ENCODE peak calls at places on chromosomes 7 and 10, in six cellular contexts. One of them, this sample, is unnamed.

GRCh38 chr7:138875794-138876193 is 77.8 kb upstream of the ATP6V0A4 start:
- DNase-seq in COLO829: no peak
- DNase-seq in LoVo: peak
- DNase-seq in NCI-H2029 treated with DMSO at 0.1 percent for 48 hours: no peak
- DNase-seq in T-helper 2 cell: peak
- DNase-seq in Peyer's patch: peak
- DNase-seq in this sample: no peak

GRCh38 chr7:151954866-151955820 is 1.1 kb upstream of the GALNTL5 start:
- DNase-seq in COLO829: no peak
- DNase-seq in LoVo: no peak
- DNase-seq in T-helper 2 cell: no peak
- DNase-seq in Peyer's patch: no peak
- DNase-seq in NCI-H2029 treated with DMSO at 0.1 percent for 48 hours: no peak
- DNase-seq in this sample: peak

GRCh38 chr7:140310337-140311002 is 87.9 kb downstream of the SLC37A3 start:
- DNase-seq in Peyer's patch: peak
- DNase-seq in COLO829: no peak
- DNase-seq in T-helper 2 cell: no peak
- DNase-seq in LoVo: no peak
- DNase-seq in NCI-H2029 treated with DMSO at 0.1 percent for 48 hours: peak
- DNase-seq in this sample: no peak

GRCh38 chr10:100760726-100761125 is 15.3 kb downstream of the PAX2 start:
- DNase-seq in Peyer's patch: no peak
- DNase-seq in COLO829: no peak
- DNase-seq in LoVo: no peak
- DNase-seq in T-helper 2 cell: no peak
- DNase-seq in NCI-H2029 treated with DMSO at 0.1 percent for 48 hours: no peak
- DNase-seq in this sample: no peak

GRCh38 chr10:3486346-3487065 is 298.5 kb downstream of the KLF6 start:
- DNase-seq in COLO829: no peak
- DNase-seq in NCI-H2029 treated with DMSO at 0.1 percent for 48 hours: peak
- DNase-seq in LoVo: peak
- DNase-seq in Peyer's patch: peak
- DNase-seq in T-helper 2 cell: no peak
- DNase-seq in this sample: peak

GRCh38 chr10:71260622-71261325 is 48.4 kb downstream of the UNC5B start:
- DNase-seq in NCI-H2029 treated with DMSO at 0.1 percent for 48 hours: no peak
- DNase-seq in LoVo: no peak
- DNase-seq in Peyer's patch: no peak
- DNase-seq in T-helper 2 cell: no peak
- DNase-seq in COLO829: peak
- DNase-seq in this sample: no peak

GRCh38 chr7:95999481-95999880 is 227.1 kb downstream of the DYNC1I1 start:
- DNase-seq in COLO829: no peak
- DNase-seq in LoVo: no peak
- DNase-seq in Peyer's patch: no peak
- DNase-seq in NCI-H2029 treated with DMSO at 0.1 percent for 48 hours: no peak
- DNase-seq in T-helper 2 cell: no peak
- DNase-seq in this sample: no peak

GRCh38 chr10:132707121-132707775 is 78.7 kb downstream of the NKX6-2 start:
- DNase-seq in T-helper 2 cell: no peak
- DNase-seq in Peyer's patch: peak
- DNase-seq in NCI-H2029 treated with DMSO at 0.1 percent for 48 hours: no peak
- DNase-seq in LoVo: peak
- DNase-seq in COLO829: no peak
- DNase-seq in this sample: no peak

GRCh38 chr7:151925446-151926335 is 30.6 kb upstream of the GALNTL5 start:
- DNase-seq in T-helper 2 cell: no peak
- DNase-seq in Peyer's patch: peak
- DNase-seq in NCI-H2029 treated with DMSO at 0.1 percent for 48 hours: no peak
- DNase-seq in COLO829: no peak
- DNase-seq in LoVo: no peak
- DNase-seq in this sample: no peak

GRCh38 chr10:93718937-93719725 is 16.7 kb upstream of the FRA10AC1 start:
- DNase-seq in T-helper 2 cell: no peak
- DNase-seq in NCI-H2029 treated with DMSO at 0.1 percent for 48 hours: no peak
- DNase-seq in Peyer's patch: peak
- DNase-seq in LoVo: no peak
- DNase-seq in COLO829: no peak
- DNase-seq in this sample: no peak

GRCh38 chr10:44382131-44382858 is 2.6 kb downstream of the CXCL12 start:
- DNase-seq in T-helper 2 cell: no peak
- DNase-seq in NCI-H2029 treated with DMSO at 0.1 percent for 48 hours: no peak
- DNase-seq in COLO829: no peak
- DNase-seq in Peyer's patch: peak
- DNase-seq in LoVo: no peak
- DNase-seq in this sample: peak

GRCh38 chr7:108723343-108723957 is 153.8 kb downstream of the DNAJB9 start:
- DNase-seq in Peyer's patch: no peak
- DNase-seq in LoVo: no peak
- DNase-seq in COLO829: no peak
- DNase-seq in T-helper 2 cell: no peak
- DNase-seq in NCI-H2029 treated with DMSO at 0.1 percent for 48 hours: no peak
- DNase-seq in this sample: no peak

GRCh38 chr10:62270020-62270419 is 1.4 kb upstream of the RTKN2 start:
- DNase-seq in COLO829: no peak
- DNase-seq in NCI-H2029 treated with DMSO at 0.1 percent for 48 hours: no peak
- DNase-seq in Peyer's patch: no peak
- DNase-seq in LoVo: no peak
- DNase-seq in T-helper 2 cell: no peak
- DNase-seq in this sample: no peak

GRCh38 chr10:81018898-81019890 is 481.5 kb downstream of the SH2D4B start:
- DNase-seq in COLO829: peak
- DNase-seq in Peyer's patch: no peak
- DNase-seq in NCI-H2029 treated with DMSO at 0.1 percent for 48 hours: no peak
- DNase-seq in LoVo: peak
- DNase-seq in T-helper 2 cell: no peak
- DNase-seq in this sample: peak

GRCh38 chr10:113062977-113063967 is 113.2 kb downstream of the TCF7L2 start:
- DNase-seq in T-helper 2 cell: no peak
- DNase-seq in LoVo: no peak
- DNase-seq in NCI-H2029 treated with DMSO at 0.1 percent for 48 hours: no peak
- DNase-seq in Peyer's patch: no peak
- DNase-seq in COLO829: no peak
- DNase-seq in this sample: no peak

GRCh38 chr7:39488467-39489393 is 77.5 kb upstream of the YAE1 start:
- DNase-seq in COLO829: no peak
- DNase-seq in T-helper 2 cell: no peak
- DNase-seq in Peyer's patch: no peak
- DNase-seq in NCI-H2029 treated with DMSO at 0.1 percent for 48 hours: no peak
- DNase-seq in LoVo: no peak
- DNase-seq in this sample: no peak

GRCh38 chr10:86440874-86441838 is 74.6 kb upstream of the GRID1 start:
- DNase-seq in LoVo: no peak
- DNase-seq in COLO829: no peak
- DNase-seq in Peyer's patch: no peak
- DNase-seq in NCI-H2029 treated with DMSO at 0.1 percent for 48 hours: no peak
- DNase-seq in T-helper 2 cell: no peak
- DNase-seq in this sample: no peak

GRCh38 chr10:98365698-98366530 is 49.1 kb downstream of the PYROXD2 start:
- DNase-seq in LoVo: no peak
- DNase-seq in COLO829: peak
- DNase-seq in T-helper 2 cell: no peak
- DNase-seq in NCI-H2029 treated with DMSO at 0.1 percent for 48 hours: no peak
- DNase-seq in Peyer's patch: no peak
- DNase-seq in this sample: peak

GRCh38 chr10:35699862-35700489 is 57.9 kb upstream of the FZD8 start:
- DNase-seq in LoVo: no peak
- DNase-seq in NCI-H2029 treated with DMSO at 0.1 percent for 48 hours: no peak
- DNase-seq in T-helper 2 cell: no peak
- DNase-seq in Peyer's patch: no peak
- DNase-seq in COLO829: no peak
- DNase-seq in this sample: no peak

GRCh38 chr7:157936976-157937375 is 600.2 kb downstream of the DNAJB6 start:
- DNase-seq in NCI-H2029 treated with DMSO at 0.1 percent for 48 hours: no peak
- DNase-seq in LoVo: no peak
- DNase-seq in COLO829: no peak
- DNase-seq in T-helper 2 cell: no peak
- DNase-seq in Peyer's patch: no peak
- DNase-seq in this sample: no peak

GRCh38 chr10:132611026-132611910 is 73.7 kb downstream of the INPP5A start:
- DNase-seq in COLO829: no peak
- DNase-seq in LoVo: no peak
- DNase-seq in T-helper 2 cell: no peak
- DNase-seq in Peyer's patch: peak
- DNase-seq in NCI-H2029 treated with DMSO at 0.1 percent for 48 hours: no peak
- DNase-seq in this sample: no peak

GRCh38 chr7:101586971-101587370 is 42.1 kb downstream of the MYL10 start:
- DNase-seq in NCI-H2029 treated with DMSO at 0.1 percent for 48 hours: no peak
- DNase-seq in Peyer's patch: peak
- DNase-seq in T-helper 2 cell: no peak
- DNase-seq in COLO829: no peak
- DNase-seq in LoVo: no peak
- DNase-seq in this sample: peak

GRCh38 chr10:88478256-88478655 is 104.9 kb downstream of the RNLS start:
- DNase-seq in Peyer's patch: no peak
- DNase-seq in COLO829: no peak
- DNase-seq in T-helper 2 cell: no peak
- DNase-seq in LoVo: no peak
- DNase-seq in NCI-H2029 treated with DMSO at 0.1 percent for 48 hours: no peak
- DNase-seq in this sample: no peak

GRCh38 chr10:102834143-102834542 is 3.1 kb downstream of the CYP17A1 start:
- DNase-seq in COLO829: no peak
- DNase-seq in LoVo: no peak
- DNase-seq in T-helper 2 cell: no peak
- DNase-seq in NCI-H2029 treated with DMSO at 0.1 percent for 48 hours: no peak
- DNase-seq in Peyer's patch: no peak
- DNase-seq in this sample: no peak

GRCh38 chr10:48890904-48891839 is 48.5 kb downstream of the LRRC18 start:
- DNase-seq in Peyer's patch: no peak
- DNase-seq in COLO829: no peak
- DNase-seq in NCI-H2029 treated with DMSO at 0.1 percent for 48 hours: no peak
- DNase-seq in LoVo: no peak
- DNase-seq in T-helper 2 cell: no peak
- DNase-seq in this sample: no peak

GRCh38 chr7:80643336-80643925 is 5.0 kb downstream of the CD36 start:
- DNase-seq in Peyer's patch: no peak
- DNase-seq in NCI-H2029 treated with DMSO at 0.1 percent for 48 hours: no peak
- DNase-seq in COLO829: no peak
- DNase-seq in T-helper 2 cell: no peak
- DNase-seq in LoVo: no peak
- DNase-seq in this sample: no peak

GRCh38 chr10:28432210-28432676 is 100.7 kb upstream of the WAC start:
- DNase-seq in NCI-H2029 treated with DMSO at 0.1 percent for 48 hours: peak
- DNase-seq in LoVo: peak
- DNase-seq in Peyer's patch: peak
- DNase-seq in T-helper 2 cell: no peak
- DNase-seq in COLO829: peak
- DNase-seq in this sample: peak

GRCh38 chr10:115092555-115093285 is 445 bp upstream of the ATRNL1 start:
- DNase-seq in T-helper 2 cell: no peak
- DNase-seq in LoVo: peak
- DNase-seq in Peyer's patch: peak
- DNase-seq in NCI-H2029 treated with DMSO at 0.1 percent for 48 hours: no peak
- DNase-seq in COLO829: no peak
- DNase-seq in this sample: peak

GRCh38 chr7:97971990-97972943 is 17.7 kb downstream of the OCM2 start:
- DNase-seq in COLO829: peak
- DNase-seq in T-helper 2 cell: peak
- DNase-seq in LoVo: peak
- DNase-seq in NCI-H2029 treated with DMSO at 0.1 percent for 48 hours: peak
- DNase-seq in Peyer's patch: peak
- DNase-seq in this sample: peak

This sample was measured in ureter.